ENCODE peak calls at places on chromosomes 3 and 15, in seven cellular contexts. E is cardiac muscle cell; K is endodermal cell; X is CD4-positive, CD25-positive, alpha-beta regulatory T cell; V is astrocyte; L is uterus; D is fibroblast of lung. Z is an unnamed sample. For H3K4me1, the result is how much of the 10 kb centered on the place peaks cover.

GRCh38 chr3:98809561-98809960 is 46.4 kb downstream of the ST3GAL6 start:
- DNase-seq in E (no peak), K (no peak), X (no peak), V (no peak), L (no peak), D (no peak), Z (no peak)

GRCh38 chr15:49242820-49243219 is 72.8 kb downstream of the GALK2 start:
- DNase-seq in E (peak), K (peak), X (no peak), V (peak), L (peak), D (peak), Z (peak)

GRCh38 chr15:99016680-99017321 is 9.2 kb upstream of the PGPEP1L start:
- DNase-seq in E (no peak), K (no peak), X (no peak), V (peak), L (no peak), D (peak), Z (no peak)

GRCh38 chr15:62110000-62110851 is 43.4 kb downstream of the C2CD4A start:
- DNase-seq in E (peak), K (no peak), X (no peak), V (peak), L (peak), D (peak), Z (no peak)

GRCh38 chr15:50128266-50128665 is 9.2 kb upstream of the ATP8B4 start:
- DNase-seq in E (no peak), K (peak), X (no peak), V (no peak), L (no peak), D (no peak), Z (no peak)

GRCh38 chr3:102206506-102207145 is 228.2 kb upstream of the ZPLD1 start:
- DNase-seq in E (peak), K (no peak), X (no peak), V (peak), L (peak), D (peak), Z (peak)

GRCh38 chr15:80915462-80915861 is 74.2 kb downstream of the MESD start:
- DNase-seq in E (no peak), K (peak), X (no peak), V (no peak), L (no peak), D (no peak), Z (peak)

GRCh38 chr3:168095611-168096209 is at the start of gene GOLIM4:
- DNase-seq in E (peak), K (peak), X (peak), V (peak), L (peak), D (peak), Z (peak)

GRCh38 chr15:34147371-34148140 is 45.7 kb downstream of the PGBD4 start:
- DNase-seq in E (peak), K (no peak), X (no peak), V (peak), L (no peak), D (peak), Z (no peak)

GRCh38 chr3:180630360-180630759 is 28.4 kb downstream of the TTC14 start:
- DNase-seq in E (no peak), K (no peak), X (no peak), V (no peak), L (no peak), D (no peak), Z (no peak)

GRCh38 chr3:165382672-165383071 is 186.5 kb upstream of the SLITRK3 start:
- DNase-seq in E (no peak), K (no peak), X (no peak), V (no peak), L (no peak), D (no peak), Z (no peak)

GRCh38 chr3:138591392-138591791 is 2.7 kb downstream of the CEP70 start:
- DNase-seq in E (no peak), K (no peak), X (no peak), V (no peak), L (no peak), D (no peak), Z (no peak)

GRCh38 chr3:43031490-43032216 is 52.5 kb downstream of the GASK1A start:
- DNase-seq in E (no peak), K (peak), X (no peak), V (no peak), L (no peak), D (no peak), Z (no peak)

GRCh38 chr15:58077427-58077826 is 11.9 kb upstream of the ALDH1A2 start:
- DNase-seq in E (no peak), K (no peak), X (peak), V (no peak), L (no peak), D (no peak), Z (no peak)

GRCh38 chr3:146187334-146187950 is 26.5 kb upstream of the PLOD2 start:
- DNase-seq in E (peak), K (peak), X (no peak), V (no peak), L (no peak), D (peak), Z (no peak)

GRCh38 chr15:90345859-90346258 is 6.2 kb upstream of the ZNF774 start:
- DNase-seq in E (no peak), K (no peak), X (no peak), V (no peak), L (no peak), D (no peak), Z (no peak)

GRCh38 chr3:24351779-24352469 is 142.7 kb downstream of the THRB start:
- DNase-seq in E (peak), K (no peak), X (no peak), V (peak), L (peak), D (peak), Z (no peak)

GRCh38 chr15:30953731-30954378 is 37.6 kb downstream of the MTMR10 start:
- DNase-seq in E (peak), K (no peak), X (peak), V (peak), L (no peak), D (peak), Z (no peak)

GRCh38 chr3:102183186-102183585 is 251.6 kb upstream of the ZPLD1 start:
- DNase-seq in E (no peak), K (no peak), X (no peak), V (no peak), L (no peak), D (no peak), Z (no peak)

GRCh38 chr3:133663569-133664313 is 2.0 kb upstream of the TOPBP1 start:
- DNase-seq in E (peak), K (peak), X (peak), V (peak), L (no peak), D (peak), Z (peak)

GRCh38 chr3:50373146-50373864 is 14.0 kb upstream of the TMEM115 start:
- DNase-seq in E (no peak), K (peak), X (no peak), V (no peak), L (no peak), D (no peak), Z (no peak)

GRCh38 chr3:57929988-57930387 is 78.2 kb upstream of the FLNB start:
- DNase-seq in E (no peak), K (no peak), X (no peak), V (no peak), L (no peak), D (no peak), Z (no peak)

GRCh38 chr15:80691575-80691974 is 3.5 kb upstream of the ABHD17C start:
- DNase-seq in E (no peak), K (no peak), X (no peak), V (no peak), L (no peak), D (no peak), Z (no peak)

GRCh38 chr3:180383332-180384020 is 218.5 kb upstream of the TTC14 start:
- DNase-seq in E (no peak), K (no peak), X (no peak), V (no peak), L (no peak), D (no peak), Z (no peak)

GRCh38 chr3:66106788-66107187 is 68.1 kb upstream of the MAGI1 start:
- DNase-seq in E (no peak), K (no peak), X (peak), V (no peak), L (no peak), D (no peak), Z (no peak)

GRCh38 chr15:83477791-83478537 is 30.8 kb downstream of the SH3GL3 start:
- DNase-seq in E (no peak), K (no peak), X (no peak), V (no peak), L (no peak), D (no peak), Z (no peak)

GRCh38 chr3:173395412-173396181 is 1.9 kb upstream of the NLGN1 start:
- DNase-seq in E (peak), K (peak), X (peak), V (peak), L (peak), D (peak), Z (peak)

GRCh38 chr3:179068779-179069530 is 2.7 kb downstream of the ZMAT3 start:
- DNase-seq in E (peak), K (peak), X (peak), V (no peak), L (no peak), D (no peak), Z (no peak)

GRCh38 chr3:148873928-148874326 is 8.8 kb downstream of the CPA3 start:
- DNase-seq in E (no peak), K (no peak), X (no peak), V (peak), L (no peak), D (peak), Z (no peak)

GRCh38 chr3:191220908-191221307 is 21.9 kb downstream of the OSTN start:
- DNase-seq in E (peak), K (peak), X (no peak), V (no peak), L (no peak), D (no peak), Z (no peak)

GRCh38 chr3:160852856-160853255 is 96.8 kb downstream of the PPM1L start:
- DNase-seq in E (no peak), K (no peak), X (no peak), V (no peak), L (no peak), D (no peak), Z (no peak)

GRCh38 chr3:160856450-160856849 is 100.4 kb downstream of the PPM1L start:
- DNase-seq in E (no peak), K (no peak), X (no peak), V (no peak), L (no peak), D (no peak), Z (no peak)

GRCh38 chr3:160851629-160852210 is 95.7 kb downstream of the PPM1L start:
- DNase-seq in E (no peak), K (no peak), X (no peak), V (no peak), L (no peak), D (no peak), Z (no peak)

GRCh38 chr3:160860346-160860745 is 104.3 kb downstream of the PPM1L start:
- DNase-seq in E (no peak), K (no peak), X (no peak), V (no peak), L (no peak), D (no peak), Z (no peak)

GRCh38 chr3:160857476-160857875 is 101.4 kb downstream of the PPM1L start:
- DNase-seq in E (no peak), K (no peak), X (no peak), V (no peak), L (no peak), D (no peak), Z (no peak)
- H3K4me1 ChIP-seq in E (under half), K (under half), X (under half), V (under half), L (under half), D (under half), Z (under half)

DNA sequence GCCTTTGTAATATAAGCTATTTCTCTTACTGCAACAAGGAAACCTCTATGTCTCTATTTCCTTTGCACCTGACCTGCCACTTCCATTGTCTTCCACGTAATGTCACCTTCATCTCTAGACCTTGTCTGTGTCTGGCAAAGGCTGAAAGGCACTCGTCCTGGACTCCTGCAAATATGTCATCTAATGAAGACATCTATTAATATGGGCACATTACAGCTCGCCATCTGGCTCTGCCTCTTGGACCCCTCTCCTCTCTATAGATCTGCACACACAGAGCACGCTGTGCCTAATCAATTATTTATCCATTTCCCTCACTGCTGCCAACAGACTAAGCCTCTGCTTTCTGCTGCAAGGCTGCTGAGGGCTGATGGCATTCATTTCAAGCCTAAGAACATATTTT is 572.9 kb downstream of the TUSC7 start:
- DNase-seq in E (no peak), K (no peak), X (no peak), V (no peak), L (no peak), D (no peak), Z (no peak)
- H3K4me1 ChIP-seq in E (under half), K (under half), X (under half), V (under half), L (under half), D (under half), Z (under half)

GRCh38 chr15:43796566-43796965 is 3.5 kb downstream of the SERINC4 start:
- DNase-seq in E (no peak), K (no peak), X (no peak), V (no peak), L (no peak), D (no peak), Z (no peak)
- H3K4me1 ChIP-seq in E (under half), K (under half), X (half or more), V (under half), L (under half), D (under half), Z (under half)

GRCh38 chr3:172104471-172105072 is 65.2 kb downstream of the FNDC3B start:
- DNase-seq in E (peak), K (peak), X (no peak), V (peak), L (no peak), D (peak), Z (no peak)
- H3K4me1 ChIP-seq in E (half or more), K (under half), X (half or more), V (under half), L (under half), D (under half), Z (under half)

GRCh38 chr3:47513125-47513929 is at the start of gene ELP6:
- DNase-seq in E (peak), K (peak), X (peak), V (peak), L (peak), D (peak), Z (peak)
- H3K4me1 ChIP-seq in E (under half), K (under half), X (under half), V (under half), L (under half), D (under half), Z (under half)

DNA sequence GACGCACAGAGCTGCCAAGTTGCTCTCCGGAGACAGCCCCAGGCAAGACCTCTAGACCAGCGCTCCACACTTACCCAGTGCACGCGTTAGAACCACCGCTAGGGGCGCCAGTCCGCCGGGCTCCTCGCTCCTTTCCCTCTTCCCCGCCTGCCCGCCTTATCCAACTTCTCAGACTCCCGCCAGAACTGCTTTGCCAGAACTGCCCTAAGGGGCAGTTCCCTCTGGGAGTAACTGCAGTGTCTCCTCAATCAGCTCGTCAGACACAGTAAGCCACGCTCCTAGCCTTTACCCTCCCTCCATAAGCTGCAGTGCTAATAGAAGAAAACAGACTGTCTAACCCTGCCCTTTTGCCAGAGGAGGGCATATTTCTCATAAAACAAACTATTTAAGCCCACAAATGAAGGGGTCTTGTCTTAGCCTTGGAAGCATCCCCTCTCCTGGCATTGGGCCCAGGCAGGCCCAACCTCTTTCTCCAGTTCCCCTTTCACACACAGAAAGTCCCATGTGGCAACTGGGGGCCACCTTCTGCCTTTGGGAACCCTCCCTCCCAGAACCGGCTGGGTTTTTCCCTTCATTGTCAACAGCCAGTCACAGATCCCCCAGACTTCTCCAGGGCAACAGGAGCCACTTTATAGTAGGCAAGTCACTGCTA is 3.7 kb downstream of the BMF start:
- DNase-seq in E (peak), K (peak), X (peak), V (peak), L (peak), D (peak), Z (peak)
- H3K4me1 ChIP-seq in E (half or more), K (under half), X (half or more), V (half or more), L (under half), D (under half), Z (under half)

GRCh38 chr3:16913264-16913580 is 28.5 kb downstream of the PLCL2 start:
- DNase-seq in E (no peak), K (no peak), X (no peak), V (no peak), L (no peak), D (no peak), Z (no peak)
- H3K4me1 ChIP-seq in E (under half), K (under half), X (under half), V (under half), L (under half), D (under half), Z (under half)

GRCh38 chr15:89139613-89140499 is 51.6 kb downstream of the ABHD2 start:
- DNase-seq in E (peak), K (no peak), X (no peak), V (no peak), L (no peak), D (no peak), Z (no peak)
- H3K4me1 ChIP-seq in E (under half), K (under half), X (under half), V (under half), L (under half), D (under half), Z (under half)

GRCh38 chr3:14876942-14877341 is 58.2 kb downstream of the FGD5 start:
- DNase-seq in E (peak), K (peak), X (no peak), V (peak), L (peak), D (peak), Z (no peak)
- H3K4me1 ChIP-seq in E (under half), K (under half), X (under half), V (under half), L (under half), D (under half), Z (under half)